ENCODE peak calls at places on chromosomes 2 and 18, in six cellular contexts. R is K562, L is H1, O is HepG2, Z is HCT116, N is NT2/D1. Q is an unnamed sample.

GRCh38 chr2:217482343-217482742 is 520.5 kb downstream of the TNS1 start:
- DNase-seq in O (no peak), L (no peak), Z (no peak), R (no peak), N (no peak), Q (no peak)

GRCh38 chr2:62215306-62216064 is 19.6 kb downstream of the B3GNT2 start:
- DNase-seq in N (no peak), Z (no peak), L (no peak), R (peak), O (no peak), Q (no peak)

GRCh38 chr2:96947949-96948348 is 38.4 kb downstream of the FAM178B start:
- DNase-seq in N (no peak), L (no peak), O (no peak), Z (no peak), R (no peak), Q (no peak)

GRCh38 chr18:24987933-24988840 is 363.8 kb downstream of the ZNF521 start:
- DNase-seq in N (no peak), L (no peak), O (no peak), R (no peak), Z (no peak), Q (no peak)

GRCh38 chr2:132936791-132937190 is 266.8 kb upstream of the LYPD1 start:
- DNase-seq in R (no peak), N (no peak), Z (no peak), O (no peak), L (no peak), Q (peak)

GRCh38 chr2:61288070-61288841 is 126.3 kb downstream of the C2orf74 start:
- DNase-seq in Z (no peak), N (no peak), L (no peak), R (peak), O (no peak), Q (no peak)

GRCh38 chr18:8830067-8831060 is 125.0 kb downstream of the MTCL1 start:
- DNase-seq in O (no peak), R (no peak), N (no peak), Z (no peak), L (no peak), Q (no peak)

GRCh38 chr18:32048507-32049091 is 30.0 kb downstream of the RNF125 start:
- DNase-seq in O (peak), Z (no peak), N (peak), R (no peak), L (no peak), Q (peak)

GRCh38 chr2:103464831-103465230 is 703.0 kb downstream of the TMEM182 start:
- DNase-seq in L (no peak), Z (no peak), N (no peak), R (peak), O (no peak), Q (no peak)

GRCh38 chr2:3172265-3172935 is 205.2 kb downstream of the EIPR1 start:
- DNase-seq in Z (no peak), O (no peak), N (no peak), R (no peak), L (no peak), Q (no peak)

GRCh38 chr2:146820672-146821071 is 1024.2 kb upstream of the ACVR2A start:
- DNase-seq in O (no peak), Z (no peak), R (no peak), L (no peak), N (no peak), Q (no peak)

GRCh38 chr18:56565596-56566355 is 72.6 kb downstream of the TXNL1 start:
- DNase-seq in N (no peak), Z (no peak), L (no peak), R (no peak), O (peak), Q (no peak)

GRCh38 chr2:11097038-11097720 is 58.1 kb upstream of the SLC66A3 start:
- DNase-seq in N (no peak), O (no peak), R (no peak), Z (no peak), L (no peak), Q (no peak)

GRCh38 chr18:79064228-79064627 is 5.0 kb upstream of the ATP9B start:
- DNase-seq in Z (no peak), R (no peak), N (no peak), O (no peak), L (no peak), Q (no peak)

GRCh38 chr2:176984987-176985386 is 227.6 kb upstream of the HNRNPA3 start:
- DNase-seq in R (no peak), L (no peak), O (no peak), Z (no peak), N (no peak), Q (no peak)

GRCh38 chr2:114442545-114442944 is at the start of gene DPP10:
- DNase-seq in O (peak), L (peak), R (no peak), N (peak), Z (no peak), Q (no peak)

GRCh38 chr2:64932327-64933216 is 56.6 kb upstream of the SLC1A4 start:
- DNase-seq in O (no peak), N (no peak), L (no peak), Z (no peak), R (no peak), Q (peak)

GRCh38 chr2:241767464-241768250 is 9.0 kb upstream of the GAL3ST2 start:
- DNase-seq in N (no peak), R (no peak), L (peak), O (no peak), Z (no peak), Q (no peak)
- TF ChIP-seq ZNF274 in N (no peak), R (no peak), L (no peak), O (no peak), Z (no peak), Q (no peak)

GRCh38 chr2:201507725-201508124 is 56.2 kb downstream of the STRADB start:
- DNase-seq in Z (no peak), O (no peak), N (no peak), R (no peak), L (no peak), Q (no peak)

GRCh38 chr2:201517094-201517493 is 65.6 kb downstream of the STRADB start:
- DNase-seq in L (no peak), N (no peak), R (no peak), O (no peak), Z (no peak), Q (no peak)

GRCh38 chr2:201515573-201516246 is 64.2 kb downstream of the STRADB start:
- DNase-seq in O (no peak), R (no peak), N (no peak), L (no peak), Z (no peak), Q (no peak)

DNA sequence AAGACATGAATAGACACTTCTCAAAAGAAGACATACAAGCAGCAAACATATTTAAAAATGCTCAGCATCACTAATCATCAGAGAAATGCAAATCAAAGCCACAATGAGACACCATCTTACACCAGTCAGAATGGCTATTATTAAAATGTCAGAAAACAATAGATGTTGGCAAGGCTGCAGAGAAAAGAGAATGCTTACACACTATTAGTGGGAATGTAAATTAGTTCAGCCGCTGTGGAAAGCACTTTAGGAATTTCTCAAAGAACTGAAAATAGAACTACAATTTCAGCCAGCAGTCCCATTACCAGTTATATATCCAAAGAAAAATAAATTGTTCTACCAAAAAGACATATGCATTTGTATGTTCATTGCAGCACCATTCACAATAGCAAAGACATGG is 61.7 kb downstream of the STRADB start:
- DNase-seq in L (no peak), O (no peak), Z (no peak), R (no peak), N (no peak), Q (no peak)
- TF ChIP-seq ZNF274 in L (no peak), O (no peak), Z (no peak), R (no peak), N (no peak), Q (no peak)

DNA sequence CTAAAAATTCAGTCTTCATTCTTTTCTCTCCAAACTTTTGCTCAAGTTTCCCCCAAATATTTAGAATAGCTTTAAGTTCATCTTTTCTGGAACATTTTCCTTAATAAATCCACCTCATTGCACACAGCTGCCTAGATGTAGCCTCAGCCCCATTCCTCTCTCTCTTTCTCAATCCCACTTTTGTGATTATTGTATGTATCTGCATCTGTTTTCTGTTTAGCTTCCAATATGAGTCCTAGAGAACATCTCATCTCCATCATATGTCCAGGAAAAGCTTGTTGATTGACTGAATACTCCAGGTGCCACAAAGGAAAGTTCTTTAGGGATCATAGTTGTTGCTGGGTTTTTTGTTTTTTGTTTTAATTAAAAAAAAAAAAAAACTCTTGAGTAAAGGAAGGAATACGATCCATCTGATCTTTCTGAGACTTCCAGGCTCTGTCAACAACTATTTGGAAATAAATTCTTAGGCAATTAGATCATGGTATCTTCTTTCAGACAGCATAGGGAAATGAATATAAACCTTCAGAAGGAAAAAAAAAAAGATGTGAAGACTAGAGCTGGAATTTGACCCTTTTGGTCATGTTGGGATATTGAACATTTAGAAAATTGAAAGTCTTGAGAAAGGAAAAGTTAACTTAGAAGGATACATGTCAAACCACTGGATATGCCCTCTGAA is 42.5 kb downstream of the KIAA2012 start:
- DNase-seq in L (no peak), R (no peak), O (no peak), Z (no peak), N (no peak), Q (no peak)
- TF ChIP-seq ZNF274 in L (no peak), R (no peak), O (no peak), Z (no peak), N (no peak), Q (no peak)

GRCh38 chr2:235663877-235664276 is 170.0 kb downstream of the AGAP1 start:
- DNase-seq in N (no peak), L (no peak), Z (no peak), O (no peak), R (no peak), Q (no peak)

GRCh38 chr2:235665656-235666239 is 171.9 kb downstream of the AGAP1 start:
- DNase-seq in R (no peak), O (no peak), L (no peak), Z (no peak), N (no peak), Q (no peak)

GRCh38 chr2:235668782-235669181 is 174.9 kb downstream of the AGAP1 start:
- DNase-seq in O (no peak), Z (no peak), R (no peak), L (no peak), N (no peak), Q (no peak)

GRCh38 chr2:235669269-235669831 is 175.5 kb downstream of the AGAP1 start:
- DNase-seq in Z (peak), N (peak), R (no peak), L (peak), O (peak), Q (no peak)

DNA sequence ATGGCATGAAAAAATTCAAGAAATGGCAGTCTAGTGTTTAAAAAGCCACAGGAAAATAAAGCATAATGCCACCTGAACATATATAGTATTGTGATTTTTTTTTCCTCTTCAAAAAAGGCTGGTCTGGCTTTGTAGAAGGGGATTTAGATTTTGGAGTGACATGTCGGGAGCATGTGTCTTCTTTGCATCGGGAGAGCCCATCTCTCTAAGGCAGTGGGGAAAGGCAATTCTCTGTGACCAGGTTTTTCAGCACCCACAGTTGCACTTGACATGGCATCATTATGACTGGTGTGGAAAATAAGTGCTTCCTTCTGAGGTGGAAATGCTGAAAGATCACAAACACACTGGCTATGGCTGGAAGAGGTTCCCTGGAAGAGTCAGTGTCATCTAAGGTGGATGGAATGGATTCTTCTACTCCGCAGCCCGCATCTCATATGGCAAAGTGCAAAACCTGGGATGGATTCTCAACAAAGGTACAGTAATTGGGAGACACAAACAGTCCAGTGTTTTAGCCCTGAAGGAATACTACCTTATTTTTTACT is 172.5 kb downstream of the AGAP1 start:
- DNase-seq in O (peak), N (peak), R (no peak), L (peak), Z (peak), Q (no peak)
- TF ChIP-seq ZNF274 in O (no peak), N (no peak), R (no peak), L (no peak), Z (no peak), Q (no peak)

GRCh38 chr2:180033993-180034894 is 27.1 kb upstream of the CWC22 start:
- DNase-seq in O (no peak), Z (no peak), N (peak), R (no peak), L (no peak), Q (no peak)
- TF ChIP-seq ZNF274 in O (no peak), Z (no peak), N (no peak), R (no peak), L (no peak), Q (no peak)

Q was measured in GM12878.